ENCODE peak calls at places on chromosomes 1 and 21, in ten cellular contexts. E is omental fat pad, P is nephron progenitor cell, V is fibroblast of pulmonary artery, R is thyroid gland, J is B cell, H is left ventricle myocardium inferior, S is right lobe of liver, Y is fibroblast of mammary gland, Z is foreskin fibroblast. L is an unnamed sample.

GRCh38 chr1:198680174-198680871 is 41.5 kb downstream of the PTPRC start:
- DNase-seq in E (no peak), P (no peak), V (no peak), R (no peak), J (no peak), H (no peak), S (no peak), Y (no peak), Z (no peak), L (no peak)

GRCh38 chr1:200409203-200409760 is 554 bp downstream of the ZNF281 start:
- DNase-seq in E (peak), P (peak), V (peak), R (peak), J (no peak), H (peak), S (peak), Y (no peak), Z (no peak), L (peak)

GRCh38 chr1:32766328-32766972 is 50.7 kb downstream of the YARS1 start:
- DNase-seq in E (no peak), P (no peak), V (no peak), R (no peak), J (no peak), H (no peak), S (no peak), Y (no peak), Z (no peak), L (no peak)

GRCh38 chr1:173302890-173303829 is 96.0 kb upstream of the TNFSF4 start:
- DNase-seq in E (no peak), P (no peak), V (peak), R (no peak), J (no peak), H (no peak), S (no peak), Y (no peak), Z (no peak), L (no peak)

GRCh38 chr1:155324717-155325595 is 4.3 kb downstream of the RUSC1 start:
- DNase-seq in E (no peak), P (peak), V (peak), R (peak), J (peak), H (peak), S (peak), Y (peak), Z (no peak), L (peak)

GRCh38 chr1:113074237-113074636 is 1.2 kb downstream of the LRIG2 start:
- DNase-seq in E (no peak), P (no peak), V (peak), R (no peak), J (no peak), H (no peak), S (no peak), Y (no peak), Z (no peak), L (peak)

GRCh38 chr1:25917996-25918395 is 11.8 kb upstream of the STMN1 start:
- DNase-seq in E (no peak), P (no peak), V (peak), R (no peak), J (no peak), H (no peak), S (no peak), Y (no peak), Z (no peak), L (no peak)

GRCh38 chr1:11051781-11052510 is 4.9 kb upstream of the MASP2 start:
- DNase-seq in E (no peak), P (no peak), V (peak), R (no peak), J (no peak), H (no peak), S (no peak), Y (peak), Z (no peak), L (peak)

GRCh38 chr1:92851729-92852128 is 19.9 kb downstream of the RPL5 start:
- DNase-seq in E (no peak), P (no peak), V (peak), R (no peak), J (no peak), H (no peak), S (no peak), Y (no peak), Z (no peak), L (no peak)

GRCh38 chr1:202572867-202573266 is 137.4 kb downstream of the SYT2 start:
- DNase-seq in E (no peak), P (no peak), V (no peak), R (no peak), J (no peak), H (no peak), S (no peak), Y (no peak), Z (no peak), L (no peak)

GRCh38 chr1:11045428-11046269 is 1.4 kb downstream of the MASP2 start:
- DNase-seq in E (no peak), P (peak), V (no peak), R (no peak), J (no peak), H (no peak), S (peak), Y (no peak), Z (no peak), L (no peak)

GRCh38 chr1:193932979-193933378 is 746.6 kb upstream of the B3GALT2 start:
- DNase-seq in E (no peak), P (no peak), V (no peak), R (no peak), J (no peak), H (no peak), S (no peak), Y (no peak), Z (no peak), L (no peak)

GRCh38 chr1:21124846-21125245 is 51.9 kb downstream of the EIF4G3 start:
- DNase-seq in E (no peak), P (no peak), V (peak), R (no peak), J (no peak), H (no peak), S (no peak), Y (peak), Z (peak), L (peak)

GRCh38 chr21:33096426-33096825 is 26.5 kb downstream of the OLIG1 start:
- DNase-seq in E (no peak), P (no peak), V (no peak), R (no peak), J (no peak), H (no peak), S (no peak), Y (no peak), Z (no peak), L (no peak)

GRCh38 chr1:209190591-209191241 is 392.8 kb upstream of the CAMK1G start:
- DNase-seq in E (no peak), P (peak), V (peak), R (peak), J (no peak), H (no peak), S (peak), Y (peak), Z (peak), L (peak)

GRCh38 chr1:78830321-78830720 is 176.2 kb downstream of the ADGRL4 start:
- DNase-seq in E (no peak), P (no peak), V (no peak), R (no peak), J (no peak), H (no peak), S (no peak), Y (no peak), Z (no peak), L (peak)

GRCh38 chr1:239308701-239309333 is 77.6 kb upstream of the CHRM3 start:
- DNase-seq in E (no peak), P (peak), V (no peak), R (peak), J (no peak), H (no peak), S (peak), Y (peak), Z (no peak), L (no peak)

GRCh38 chr1:112998592-112999235 is 42.7 kb upstream of the SLC16A1 start:
- DNase-seq in E (no peak), P (no peak), V (peak), R (peak), J (no peak), H (peak), S (peak), Y (peak), Z (peak), L (peak)

GRCh38 chr1:65964123-65964522 is 171.4 kb downstream of the PDE4B start:
- DNase-seq in E (no peak), P (no peak), V (no peak), R (no peak), J (no peak), H (no peak), S (no peak), Y (no peak), Z (no peak), L (no peak)

GRCh38 chr21:26096972-26097371 is 73.6 kb downstream of the APP start:
- DNase-seq in E (no peak), P (no peak), V (no peak), R (no peak), J (no peak), H (no peak), S (no peak), Y (no peak), Z (no peak), L (no peak)

GRCh38 chr1:143698016-143698415 is 273.8 kb downstream of the FAM72C start:
- DNase-seq in E (no peak), P (no peak), V (peak), R (peak), J (no peak), H (no peak), S (peak), Y (peak), Z (no peak), L (no peak)

GRCh38 chr1:240833057-240833456 is 221.1 kb upstream of the GREM2 start:
- DNase-seq in E (no peak), P (no peak), V (no peak), R (no peak), J (no peak), H (no peak), S (no peak), Y (no peak), Z (no peak), L (no peak)

GRCh38 chr1:184644771-184645170 is 109.9 kb downstream of the EDEM3 start:
- DNase-seq in E (no peak), P (no peak), V (no peak), R (no peak), J (no peak), H (no peak), S (no peak), Y (no peak), Z (no peak), L (no peak)

GRCh38 chr1:205172729-205173366 is 38.7 kb downstream of the DSTYK start:
- DNase-seq in E (no peak), P (no peak), V (peak), R (no peak), J (no peak), H (no peak), S (no peak), Y (peak), Z (peak), L (peak)

GRCh38 chr1:101251504-101251903 is 14.7 kb downstream of the S1PR1 start:
- DNase-seq in E (no peak), P (no peak), V (no peak), R (no peak), J (no peak), H (no peak), S (no peak), Y (no peak), Z (no peak), L (no peak)

GRCh38 chr1:85307987-85308836 is 31.8 kb upstream of the BCL10 start:
- DNase-seq in E (peak), P (peak), V (peak), R (peak), J (peak), H (peak), S (peak), Y (peak), Z (peak), L (peak)

GRCh38 chr1:81414417-81415087 is 386.2 kb upstream of the ADGRL2 start:
- DNase-seq in E (peak), P (peak), V (peak), R (peak), J (no peak), H (peak), S (peak), Y (peak), Z (peak), L (peak)

GRCh38 chr1:238606896-238607295 is 716.2 kb upstream of the ZP4 start:
- DNase-seq in E (no peak), P (no peak), V (peak), R (no peak), J (no peak), H (no peak), S (no peak), Y (peak), Z (no peak), L (no peak)

GRCh38 chr1:159122005-159122621 is 45.5 kb upstream of the AIM2 start:
- DNase-seq in E (no peak), P (no peak), V (peak), R (no peak), J (no peak), H (no peak), S (no peak), Y (peak), Z (peak), L (peak)

GRCh38 chr21:33860332-33860879 is 55.2 kb downstream of the ATP5PO start:
- DNase-seq in E (no peak), P (no peak), V (no peak), R (no peak), J (no peak), H (no peak), S (no peak), Y (no peak), Z (no peak), L (no peak)

DNA sequence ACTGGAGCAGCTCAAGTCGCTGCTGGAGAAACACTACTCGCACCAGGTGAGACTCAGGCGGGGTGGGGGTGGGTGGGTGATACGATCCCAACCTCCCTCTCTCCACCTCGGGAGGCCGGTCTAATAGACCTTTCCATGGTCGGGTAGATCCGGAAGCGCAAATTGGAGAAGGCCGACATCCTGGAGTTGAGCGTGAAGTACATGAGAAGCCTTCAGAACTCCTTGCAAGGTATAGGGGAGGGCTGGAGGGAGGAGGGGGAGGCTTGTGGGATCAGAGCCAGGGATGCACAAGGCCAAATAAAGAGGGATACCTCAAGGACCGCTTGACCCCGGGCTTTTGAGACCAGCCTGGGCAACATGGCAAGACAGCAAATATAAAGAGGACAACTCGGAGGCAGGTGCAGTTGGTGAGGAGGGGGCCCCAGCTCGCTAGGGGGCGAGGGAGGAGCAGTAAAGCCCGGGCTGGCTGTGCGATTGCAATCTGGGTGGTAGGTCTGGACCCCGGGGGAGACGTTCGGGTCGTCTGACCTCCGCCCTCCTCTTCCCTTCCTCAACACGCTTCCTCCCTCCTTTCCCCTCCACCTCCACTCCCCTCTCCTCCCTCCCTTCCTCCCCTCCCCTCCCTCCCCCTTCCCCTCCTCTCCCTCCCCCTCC is 549 bp downstream of the HES3 start:
- DNase-seq in E (no peak), P (no peak), V (no peak), R (no peak), J (no peak), H (no peak), S (no peak), Y (no peak), Z (no peak), L (no peak)
- TF ChIP-seq CTCF in E (no peak), P (no peak), V (no peak), R (no peak), J (no peak), H (no peak), S (no peak), Y (no peak), Z (no peak), L (no peak)

GRCh38 chr1:27372808-27373690 is 1.6 kb downstream of the FCN3 start:
- DNase-seq in E (no peak), P (no peak), V (no peak), R (peak), J (no peak), H (no peak), S (no peak), Y (no peak), Z (no peak), L (no peak)
- TF ChIP-seq CTCF in E (no peak), P (peak), V (peak), R (no peak), J (no peak), H (no peak), S (no peak), Y (peak), Z (peak), L (peak)

GRCh38 chr1:13764933-13765332 is 64.9 kb downstream of the PRDM2 start:
- DNase-seq in E (no peak), P (peak), V (no peak), R (peak), J (no peak), H (no peak), S (no peak), Y (no peak), Z (no peak), L (no peak)
- TF ChIP-seq CTCF in E (no peak), P (no peak), V (no peak), R (no peak), J (no peak), H (no peak), S (no peak), Y (no peak), Z (no peak), L (peak)

GRCh38 chr1:83990734-83991133 is 8.2 kb downstream of the TTLL7 start:
- DNase-seq in E (no peak), P (no peak), V (no peak), R (no peak), J (no peak), H (no peak), S (no peak), Y (no peak), Z (no peak), L (no peak)
- TF ChIP-seq CTCF in E (no peak), P (no peak), V (no peak), R (no peak), J (no peak), H (no peak), S (peak), Y (no peak), Z (no peak), L (no peak)

DNA sequence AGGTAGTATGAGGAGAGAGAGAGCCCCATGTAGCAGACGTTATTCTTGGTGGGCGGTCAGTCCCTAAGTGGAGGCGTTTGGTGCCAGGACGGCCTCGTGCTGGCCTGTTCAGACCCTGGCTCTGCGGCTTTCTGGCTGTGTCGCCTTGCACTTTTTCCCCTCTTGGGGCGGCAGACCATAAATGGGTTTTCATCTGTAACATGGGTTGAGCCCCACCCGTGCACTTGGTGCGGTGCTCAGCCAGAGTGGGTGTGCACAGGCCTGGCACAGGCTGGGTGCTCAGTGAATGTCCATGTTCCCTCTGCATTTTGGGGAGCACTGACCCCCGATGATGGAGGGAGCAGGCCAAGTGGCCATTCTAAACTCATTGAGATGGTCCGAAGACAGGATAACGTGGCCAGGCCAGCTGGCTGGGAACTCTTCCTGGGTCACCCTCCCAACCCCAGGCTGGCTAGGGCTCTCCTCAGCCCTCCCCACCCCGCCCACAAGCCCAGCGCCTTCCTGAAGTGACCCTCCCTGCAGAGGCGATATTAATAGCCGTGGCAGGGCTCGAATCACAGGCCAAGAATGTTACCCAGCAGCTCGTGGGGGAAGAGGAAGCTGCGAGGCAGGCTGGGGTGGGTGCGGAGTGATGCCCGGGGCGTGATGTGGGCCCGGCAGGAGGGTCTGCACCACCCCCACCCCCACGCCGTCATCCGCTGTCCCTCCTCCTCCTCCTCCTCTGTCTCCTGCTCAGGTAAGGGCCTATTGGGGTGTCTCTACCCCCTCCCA is 78.5 kb downstream of the ARHGEF10L start:
- DNase-seq in E (no peak), P (no peak), V (peak), R (no peak), J (no peak), H (peak), S (peak), Y (peak), Z (no peak), L (peak)
- TF ChIP-seq CTCF in E (no peak), P (no peak), V (no peak), R (no peak), J (no peak), H (no peak), S (no peak), Y (no peak), Z (no peak), L (no peak)

GRCh38 chr1:116763116-116763786 is 9.0 kb downstream of the CD2 start:
- DNase-seq in E (no peak), P (no peak), V (peak), R (no peak), J (no peak), H (no peak), S (no peak), Y (peak), Z (no peak), L (no peak)

GRCh38 chr1:116765962-116766361 is 11.7 kb downstream of the CD2 start:
- DNase-seq in E (no peak), P (no peak), V (peak), R (no peak), J (no peak), H (no peak), S (no peak), Y (peak), Z (peak), L (peak)

GRCh38 chr1:116763787-116764465 is 9.7 kb downstream of the CD2 start:
- DNase-seq in E (no peak), P (peak), V (peak), R (peak), J (no peak), H (no peak), S (peak), Y (peak), Z (no peak), L (no peak)

GRCh38 chr1:116764906-116765862 is 11.0 kb downstream of the CD2 start:
- DNase-seq in E (no peak), P (no peak), V (no peak), R (no peak), J (no peak), H (no peak), S (no peak), Y (no peak), Z (no peak), L (no peak)

GRCh38 chr1:116764466-116764896 is 10.3 kb downstream of the CD2 start:
- DNase-seq in E (no peak), P (no peak), V (no peak), R (no peak), J (no peak), H (no peak), S (no peak), Y (no peak), Z (no peak), L (no peak)
- TF ChIP-seq CTCF in E (no peak), P (no peak), V (no peak), R (no peak), J (no peak), H (no peak), S (no peak), Y (no peak), Z (no peak), L (no peak)

L was measured in AG10803.